ENCODE peak calls at places on chromosomes 7 and 10, in seven cellular contexts. K is progenitor cell of endocrine pancreas, N is upper lobe of right lung, U is heart left ventricle, Z is B cell, S is fibroblast of villous mesenchyme, A is neural progenitor cell. G is an unnamed sample.

GRCh38 chr7:64832136-64832535 is 37.9 kb downstream of the ZNF138 start:
- DNase-seq in K (no peak), N (no peak), U (no peak), Z (no peak), S (no peak), A (no peak), G (no peak)

GRCh38 chr10:13334556-13334955 is 13.5 kb downstream of the SEPHS1 start:
- DNase-seq in K (no peak), N (no peak), U (no peak), Z (no peak), S (no peak), A (no peak), G (no peak)

GRCh38 chr10:120949511-120950102 is 98.4 kb downstream of the WDR11 start:
- DNase-seq in K (no peak), N (no peak), U (no peak), Z (no peak), S (no peak), A (peak), G (no peak)

GRCh38 chr10:43076876-43077420 is at the start of gene RET:
- DNase-seq in K (no peak), N (no peak), U (no peak), Z (no peak), S (no peak), A (peak), G (peak)

GRCh38 chr7:122038904-122039303 is 105.1 kb downstream of the AASS start:
- DNase-seq in K (no peak), N (no peak), U (no peak), Z (no peak), S (no peak), A (no peak), G (no peak)

GRCh38 chr10:71395621-71396020 is 1.1 kb upstream of the CDH23 start:
- DNase-seq in K (no peak), N (no peak), U (no peak), Z (no peak), S (no peak), A (no peak), G (no peak)

GRCh38 chr10:104033401-104033930 is 52.2 kb downstream of the COL17A1 start:
- DNase-seq in K (no peak), N (peak), U (no peak), Z (no peak), S (no peak), A (no peak), G (no peak)

GRCh38 chr7:110568932-110569331 is 522.0 kb upstream of the LRRN3 start:
- DNase-seq in K (no peak), N (no peak), U (no peak), Z (no peak), S (no peak), A (no peak), G (no peak)

GRCh38 chr7:85583225-85583672 is 396.4 kb upstream of the SEMA3D start:
- DNase-seq in K (no peak), N (no peak), U (no peak), Z (no peak), S (no peak), A (no peak), G (no peak)

GRCh38 chr7:127912901-127913300 is 118.3 kb downstream of the LRRC4 start:
- DNase-seq in K (no peak), N (no peak), U (no peak), Z (no peak), S (no peak), A (no peak), G (no peak)

GRCh38 chr10:52571018-52571417 is 201.6 kb downstream of the MBL2 start:
- DNase-seq in K (no peak), N (no peak), U (no peak), Z (no peak), S (peak), A (no peak), G (no peak)

GRCh38 chr10:68284597-68284996 is 47.3 kb upstream of the HNRNPH3 start:
- DNase-seq in K (no peak), N (no peak), U (no peak), Z (no peak), S (no peak), A (peak), G (no peak)

GRCh38 chr10:4280481-4281206 is 495.6 kb upstream of the KLF6 start:
- DNase-seq in K (no peak), N (no peak), U (no peak), Z (no peak), S (peak), A (no peak), G (no peak)

GRCh38 chr7:138546064-138546619 is 86.1 kb downstream of the TRIM24 start:
- DNase-seq in K (no peak), N (no peak), U (no peak), Z (no peak), S (peak), A (no peak), G (no peak)

GRCh38 chr7:29044529-29044928 is 86.4 kb upstream of the TRIL start:
- DNase-seq in K (no peak), N (no peak), U (no peak), Z (no peak), S (no peak), A (no peak), G (no peak)

GRCh38 chr7:151837285-151838042 is 39.5 kb downstream of the PRKAG2 start:
- DNase-seq in K (no peak), N (no peak), U (no peak), Z (no peak), S (no peak), A (peak), G (no peak)

GRCh38 chr10:109898666-109899577 is 24.4 kb downstream of the XPNPEP1 start:
- DNase-seq in K (no peak), N (no peak), U (peak), Z (no peak), S (peak), A (no peak), G (no peak)

GRCh38 chr7:94420321-94420720 is 25.6 kb downstream of the COL1A2 start:
- DNase-seq in K (no peak), N (no peak), U (no peak), Z (no peak), S (no peak), A (no peak), G (no peak)

GRCh38 chr7:82567841-82568240 is 124.3 kb upstream of the CACNA2D1 start:
- DNase-seq in K (no peak), N (no peak), U (no peak), Z (no peak), S (no peak), A (no peak), G (no peak)

GRCh38 chr10:64682043-64682442 is 1160.8 kb downstream of the REEP3 start:
- DNase-seq in K (no peak), N (no peak), U (no peak), Z (no peak), S (no peak), A (no peak), G (no peak)

GRCh38 chr7:157394246-157395191 is 57.7 kb downstream of the DNAJB6 start:
- DNase-seq in K (no peak), N (no peak), U (no peak), Z (no peak), S (peak), A (no peak), G (no peak)

GRCh38 chr10:24483701-24484100 is 240.0 kb downstream of the ARHGAP21 start:
- DNase-seq in K (no peak), N (peak), U (no peak), Z (no peak), S (no peak), A (peak), G (peak)

GRCh38 chr7:108598153-108598552 is 28.5 kb downstream of the DNAJB9 start:
- DNase-seq in K (no peak), N (no peak), U (no peak), Z (no peak), S (no peak), A (no peak), G (no peak)

GRCh38 chr10:20709708-20710107 is 187.4 kb downstream of the NEBL start:
- DNase-seq in K (no peak), N (no peak), U (no peak), Z (no peak), S (no peak), A (peak), G (no peak)

GRCh38 chr10:84522612-84523462 is 194.4 kb downstream of the CCSER2 start:
- DNase-seq in K (no peak), N (no peak), U (no peak), Z (no peak), S (no peak), A (no peak), G (no peak)

GRCh38 chr10:131728829-131729228 is 172.0 kb upstream of the PPP2R2D start:
- DNase-seq in K (no peak), N (peak), U (no peak), Z (no peak), S (no peak), A (no peak), G (no peak)

GRCh38 chr7:110771717-110772116 is 319.2 kb upstream of the LRRN3 start:
- DNase-seq in K (no peak), N (no peak), U (no peak), Z (no peak), S (no peak), A (no peak), G (no peak)

GRCh38 chr7:106866298-106867281 is 1.5 kb downstream of the PIK3CG start:
- DNase-seq in K (no peak), N (no peak), U (no peak), Z (no peak), S (no peak), A (no peak), G (peak)

GRCh38 chr10:129387258-129387525 is 79.8 kb upstream of the MGMT start:
- DNase-seq in K (no peak), N (peak), U (no peak), Z (no peak), S (no peak), A (no peak), G (no peak)

GRCh38 chr7:22781230-22781711 is 41.4 kb downstream of the TOMM7 start:
- DNase-seq in K (no peak), N (no peak), U (no peak), Z (no peak), S (peak), A (no peak), G (no peak)

GRCh38 chr7:144869072-144869471 is 33.2 kb upstream of the TPK1 start:
- DNase-seq in K (no peak), N (no peak), U (no peak), Z (no peak), S (no peak), A (no peak), G (no peak)

GRCh38 chr10:70952921-70953320 is 64.6 kb upstream of the PCBD1 start:
- DNase-seq in K (no peak), N (no peak), U (no peak), Z (no peak), S (no peak), A (no peak), G (no peak)

GRCh38 chr7:66859794-66860645 is 61.0 kb upstream of the TMEM248 start:
- DNase-seq in K (no peak), N (no peak), U (no peak), Z (no peak), S (no peak), A (peak), G (no peak)

GRCh38 chr7:70460066-70460465 is 671.9 kb upstream of the GALNT17 start:
- DNase-seq in K (no peak), N (no peak), U (no peak), Z (no peak), S (no peak), A (no peak), G (no peak)

GRCh38 chr7:31003721-31004120 is 40.0 kb downstream of the GHRHR start:
- DNase-seq in K (no peak), N (no peak), U (no peak), Z (no peak), S (no peak), A (no peak), G (no peak)

GRCh38 chr7:129461809-129462208 is 27.6 kb downstream of the STRIP2 start:
- DNase-seq in K (no peak), N (no peak), U (no peak), Z (no peak), S (no peak), A (no peak), G (no peak)

GRCh38 chr7:114718861-114719260 is 203.0 kb upstream of the MDFIC start:
- DNase-seq in K (no peak), N (no peak), U (no peak), Z (no peak), S (no peak), A (no peak), G (no peak)

GRCh38 chr7:85474234-85474633 is 287.4 kb upstream of the SEMA3D start:
- DNase-seq in K (no peak), N (no peak), U (no peak), Z (no peak), S (no peak), A (no peak), G (peak)

DNA sequence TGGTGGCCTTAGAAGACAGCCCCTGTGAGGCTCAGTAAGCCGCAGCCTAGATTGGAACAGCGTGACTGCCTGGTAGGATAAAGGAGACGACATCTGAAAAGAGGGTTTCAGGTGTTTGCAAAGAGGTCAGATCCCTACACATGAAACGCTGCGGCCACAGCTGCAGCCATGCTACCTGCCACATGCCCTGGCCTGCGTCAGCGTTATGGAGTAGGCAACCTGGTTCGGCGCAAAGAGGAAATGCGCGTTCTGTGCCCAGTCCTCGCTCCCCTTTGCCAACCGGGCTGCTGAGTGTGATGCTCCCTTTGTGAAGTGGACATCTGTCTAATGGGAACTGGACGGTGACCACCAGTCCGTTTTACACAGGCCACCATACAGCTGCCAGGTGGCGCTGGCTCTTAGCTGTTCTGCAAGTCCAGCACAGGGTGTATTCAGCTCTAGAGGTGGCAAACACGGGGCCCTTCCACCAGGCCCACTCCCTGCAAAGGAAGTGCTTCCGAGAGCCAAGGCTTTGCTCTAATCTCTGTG is 160.3 kb downstream of the CELF2 start:
- DNase-seq in K (no peak), N (no peak), U (no peak), Z (no peak), S (no peak), A (peak), G (no peak)
- TF ChIP-seq CTCF in K (no peak), N (no peak), U (no peak), Z (no peak), S (no peak), A (no peak), G (peak)

DNA sequence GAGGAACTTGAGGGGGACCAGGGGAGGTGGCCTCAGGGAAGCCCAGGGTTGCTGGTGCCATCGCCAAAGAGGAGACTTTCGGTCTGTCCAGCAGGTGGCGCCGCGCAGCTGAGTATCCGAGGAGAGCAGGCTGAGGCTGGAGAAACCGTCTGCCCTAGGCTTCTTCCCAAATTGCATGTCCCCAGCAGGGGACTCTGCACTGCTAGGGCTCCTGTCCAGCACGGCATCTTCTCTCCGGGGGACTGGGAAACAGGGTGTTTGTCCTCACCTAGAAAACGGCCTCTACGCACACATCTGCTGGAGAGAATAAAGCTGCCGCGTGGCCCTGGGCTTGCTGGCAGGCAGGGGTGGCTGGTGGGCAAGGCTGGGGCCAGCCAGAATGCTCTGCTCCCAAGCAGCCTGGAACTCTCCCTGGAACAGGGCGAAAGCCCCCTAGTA is 161.9 kb downstream of the SH2D4B start:
- DNase-seq in K (peak), N (peak), U (peak), Z (peak), S (peak), A (peak), G (peak)
- TF ChIP-seq CTCF in K (peak), N (peak), U (peak), Z (peak), S (peak), A (peak), G (peak)

GRCh38 chr10:34260904-34261303 is 554.2 kb downstream of the PARD3 start:
- DNase-seq in K (no peak), N (no peak), U (no peak), Z (no peak), S (no peak), A (no peak), G (no peak)

GRCh38 chr10:34262965-34263364 is 552.1 kb downstream of the PARD3 start:
- DNase-seq in K (no peak), N (no peak), U (no peak), Z (no peak), S (peak), A (no peak), G (no peak)
- TF ChIP-seq CTCF in K (no peak), N (no peak), U (no peak), Z (no peak), S (peak), A (no peak), G (no peak)

GRCh38 chr10:92573091-92573797 is 649 bp downstream of the IDE start:
- DNase-seq in K (no peak), N (no peak), U (peak), Z (peak), S (peak), A (peak), G (peak)
- TF ChIP-seq CTCF in K (peak), N (peak), U (no peak), Z (no peak), S (no peak), A (no peak), G (no peak)

DNA sequence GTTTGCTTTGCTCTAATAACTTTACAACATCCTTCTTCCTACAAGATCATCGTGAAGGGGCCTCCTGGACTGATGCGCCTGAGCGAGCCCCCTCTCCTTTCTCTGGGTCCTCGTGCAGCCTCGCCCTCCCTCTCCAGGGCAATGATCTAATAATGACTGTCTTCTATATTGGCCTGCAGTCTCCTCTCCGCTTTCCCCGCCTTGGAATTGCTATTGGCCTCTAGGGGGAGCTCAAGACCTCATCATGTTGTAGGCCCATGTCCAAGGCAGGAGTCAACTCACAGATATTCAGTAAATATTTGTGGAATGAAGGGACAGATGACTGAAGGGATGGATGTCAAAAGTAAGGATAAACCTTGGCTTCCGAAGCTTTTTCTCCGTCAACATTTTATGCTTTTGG is 1180.3 kb downstream of the TYW1 start:
- DNase-seq in K (peak), N (no peak), U (peak), Z (no peak), S (peak), A (peak), G (no peak)
- TF ChIP-seq CTCF in K (peak), N (peak), U (peak), Z (peak), S (no peak), A (peak), G (peak)

GRCh38 chr10:60930237-60930636 is 13.7 kb downstream of the RHOBTB1 start:
- DNase-seq in K (no peak), N (no peak), U (no peak), Z (no peak), S (no peak), A (no peak), G (no peak)
- TF ChIP-seq CTCF in K (no peak), N (no peak), U (no peak), Z (no peak), S (no peak), A (no peak), G (no peak)

DNA sequence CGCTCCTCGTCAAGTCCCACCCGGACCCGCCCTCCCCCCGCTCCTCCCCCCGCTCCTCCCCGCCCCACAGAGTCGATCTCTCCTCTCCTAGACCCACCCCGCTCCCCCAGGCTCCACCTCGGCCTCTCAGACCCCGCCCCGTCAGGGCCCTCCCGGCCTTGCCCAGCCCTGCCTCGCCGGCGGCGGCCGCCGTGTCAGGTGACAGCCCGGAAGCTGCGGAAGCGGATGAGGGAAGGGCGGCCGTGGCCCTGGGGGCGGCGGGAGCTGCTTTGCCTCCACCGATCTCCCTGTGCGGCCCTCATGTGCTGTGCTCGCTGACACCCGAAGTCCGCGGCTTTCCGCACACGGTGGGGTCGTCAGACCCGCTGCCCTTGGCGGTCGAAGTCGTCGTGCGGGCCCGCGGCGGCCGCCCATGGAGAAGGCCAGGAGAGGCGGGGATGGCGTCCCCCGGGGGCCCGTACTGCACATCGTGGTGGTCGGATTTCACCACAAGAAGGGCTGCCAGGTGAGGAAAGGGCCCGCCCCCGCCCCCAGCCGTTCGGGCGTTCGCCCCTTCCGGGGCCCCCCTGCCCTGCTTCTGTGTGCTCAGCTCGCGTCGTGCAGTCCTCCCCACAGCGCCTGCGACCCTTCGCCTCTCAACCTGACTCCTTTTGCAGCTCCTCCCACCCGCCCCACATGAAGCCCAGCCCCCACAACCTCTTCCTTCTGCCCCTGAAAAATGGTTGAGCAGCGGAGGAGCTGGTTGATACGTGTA is at the start of gene AVL9:
- DNase-seq in K (peak), N (peak), U (peak), Z (peak), S (peak), A (peak), G (peak)
- TF ChIP-seq CTCF in K (no peak), N (no peak), U (no peak), Z (no peak), S (no peak), A (no peak), G (no peak)

DNA sequence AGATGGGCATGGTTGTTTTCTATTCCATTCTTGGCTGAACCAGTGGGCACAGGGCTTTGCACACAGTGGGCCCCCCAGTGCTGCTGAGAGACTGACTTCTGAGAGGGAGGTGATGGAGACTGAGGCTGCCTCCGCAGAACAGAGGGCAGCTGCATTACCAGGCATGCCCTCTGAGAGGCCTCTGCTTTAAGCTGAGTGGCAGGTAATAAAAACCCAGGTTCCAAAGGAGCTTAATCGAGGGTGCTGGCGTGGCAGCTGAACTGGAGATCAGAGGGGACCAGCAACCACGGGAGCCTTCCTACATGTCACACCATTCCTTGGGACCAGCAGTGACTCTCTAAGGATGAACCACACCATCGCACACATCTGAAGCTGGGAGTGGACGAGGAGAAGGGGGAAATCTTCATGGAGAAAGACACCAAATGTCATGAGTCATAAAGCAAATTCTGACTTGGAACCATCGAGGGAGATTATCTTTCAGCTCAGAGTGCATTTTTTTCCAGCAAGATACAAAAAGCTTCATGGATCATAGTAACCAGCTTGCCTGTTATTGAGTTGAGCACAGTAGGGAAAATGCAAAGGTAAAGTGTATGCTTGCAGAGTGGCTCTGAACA is 24.6 kb downstream of the HIPK2 start:
- DNase-seq in K (no peak), N (no peak), U (no peak), Z (no peak), S (no peak), A (no peak), G (no peak)
- TF ChIP-seq CTCF in K (peak), N (no peak), U (no peak), Z (no peak), S (peak), A (peak), G (no peak)

G was measured in GM13977.